ENCODE peak calls at places on chromosome 22, in eight cellular contexts. I, L, H, Z, R, A, M and U are unnamed samples.

GRCh38 chr22:19120829-19121630 is 1.2 kb downstream of the DGCR2 start:
- DNase-seq in I (peak; percentile 78), L (no peak), H (peak; percentile 12), Z (peak; percentile 77), R (no peak), A (no peak), M (no peak), U (no peak)

GRCh38 chr22:27377901-27378300 is 423.7 kb downstream of the MN1 start:
- DNase-seq in I (no peak), L (peak; percentile 29), H (no peak), Z (no peak), R (no peak), A (no peak), M (no peak), U (no peak)

GRCh38 chr22:19085233-19086043 is 36.8 kb downstream of the DGCR2 start:
- DNase-seq in I (peak; percentile 72), L (peak; percentile 0), H (no peak), Z (no peak), R (no peak), A (no peak), M (no peak), U (no peak)

GRCh38 chr22:48436201-48436931 is 1391.3 kb downstream of the BRD1 start:
- DNase-seq in I (no peak), L (no peak), H (no peak), Z (peak; percentile 19), R (no peak), A (no peak), M (no peak), U (no peak)

GRCh38 chr22:27775087-27775697 is 26.4 kb downstream of the MN1 start:
- DNase-seq in I (no peak), L (no peak), H (no peak), Z (no peak), R (no peak), A (no peak), M (no peak), U (no peak)

GRCh38 chr22:37589607-37590006 is 9.7 kb upstream of the LGALS2 start:
- DNase-seq in I (no peak), L (no peak), H (no peak), Z (no peak), R (no peak), A (no peak), M (no peak), U (no peak)

GRCh38 chr22:38862375-38863329 is 9.4 kb downstream of the CBX6 start:
- DNase-seq in I (peak; percentile 80), L (no peak), H (no peak), Z (peak; percentile 48), R (no peak), A (no peak), M (no peak), U (no peak)

GRCh38 chr22:17576475-17576874 is 13.2 kb downstream of the SLC25A18 start:
- DNase-seq in I (no peak), L (no peak), H (no peak), Z (no peak), R (no peak), A (no peak), M (no peak), U (no peak)

GRCh38 chr22:49930596-49931412 is 12.4 kb downstream of the CRELD2 start:
- DNase-seq in I (peak; percentile 73), L (peak; percentile 29), H (no peak), Z (peak; percentile 74), R (no peak), A (peak; percentile 74), M (no peak), U (no peak)

GRCh38 chr22:36136475-36136874 is 24.1 kb downstream of the APOL3 start:
- DNase-seq in I (no peak), L (no peak), H (no peak), Z (no peak), R (no peak), A (no peak), M (no peak), U (no peak)